ENCODE peak calls at places on chromosomes 5 and 9, in five cellular contexts. T is activated effector memory CD4-positive, alpha-beta T cell treated with anti-CD3 and anti-CD28 coated beads, Interleukin-2, amount 50 U/mL, for 16 hours; P is activated CD4-positive, alpha-beta T cell treated with anti-CD3 and anti-CD28 coated beads for 24 hours; Y is omental fat pad; G is activated CD8-positive, alpha-beta memory T cell treated with anti-CD3 and anti-CD28 coated beads for 4 hours. L is an unnamed sample.

GRCh38 chr5:148660346-148660660 is 6.0 kb upstream of the HTR4 start:
- DNase-seq in G (no peak), P (no peak), Y (no peak), T (no peak), L (no peak)

GRCh38 chr9:97758334-97758916 is 61.3 kb upstream of the XPA start:
- DNase-seq in T (no peak), G (no peak), Y (no peak), P (no peak), L (no peak)

GRCh38 chr5:7886849-7887460 is 18.0 kb downstream of the MTRR start:
- DNase-seq in P (no peak), Y (no peak), T (no peak), G (no peak), L (peak)

GRCh38 chr5:160269017-160269416 is 39.7 kb downstream of the FABP6 start:
- DNase-seq in G (no peak), Y (peak), T (no peak), P (no peak), L (no peak)

GRCh38 chr9:115170674-115171073 is 52.7 kb upstream of the TNC start:
- DNase-seq in T (no peak), Y (no peak), P (no peak), G (no peak), L (no peak)

GRCh38 chr9:101028346-101029299 is at the start of gene PLPPR1:
- DNase-seq in G (no peak), T (no peak), Y (no peak), P (no peak), L (peak)

GRCh38 chr9:97905228-97905627 is 17.1 kb downstream of the TRMO start:
- DNase-seq in P (no peak), Y (no peak), T (peak), G (no peak), L (no peak)

GRCh38 chr5:57724836-57725235 is 242.2 kb upstream of the ACTBL2 start:
- DNase-seq in Y (no peak), G (no peak), P (no peak), T (no peak), L (no peak)

GRCh38 chr5:133730866-133731265 is 118.5 kb upstream of the FSTL4 start:
- DNase-seq in G (no peak), Y (no peak), P (no peak), T (no peak), L (no peak)

GRCh38 chr9:35577486-35577885 is 27.6 kb upstream of the TESK1 start:
- DNase-seq in G (no peak), T (no peak), P (no peak), Y (no peak), L (no peak)

GRCh38 chr9:8718121-8718725 is 918.6 kb upstream of the DMAC1 start:
- DNase-seq in P (no peak), Y (no peak), G (no peak), T (no peak), L (no peak)

GRCh38 chr5:128227984-128228383 is 144.4 kb downstream of the SLC12A2 start:
- DNase-seq in T (no peak), G (no peak), P (no peak), Y (no peak), L (no peak)

GRCh38 chr9:98491778-98492177 is 217.0 kb downstream of the GABBR2 start:
- DNase-seq in G (no peak), P (no peak), T (no peak), Y (no peak), L (no peak)

GRCh38 chr9:99253772-99254431 is 31.8 kb downstream of the SEC61B start:
- DNase-seq in P (peak), G (peak), Y (no peak), T (peak), L (no peak)

GRCh38 chr9:120708526-120709224 is 5.6 kb downstream of the MEGF9 start:
- DNase-seq in G (no peak), P (no peak), T (no peak), Y (no peak), L (no peak)

GRCh38 chr5:177491429-177491945 is 5.9 kb downstream of the PDLIM7 start:
- DNase-seq in P (no peak), Y (no peak), T (peak), G (no peak), L (no peak)

GRCh38 chr5:84487963-84488362 is 103.3 kb upstream of the EDIL3 start:
- DNase-seq in P (no peak), G (no peak), T (no peak), Y (no peak), L (no peak)

GRCh38 chr5:140795259-140795641 is 598 bp downstream of the PCDHA2 start:
- DNase-seq in T (no peak), Y (no peak), P (no peak), G (no peak), L (no peak)

GRCh38 chr9:21070171-21070571 is 7.6 kb downstream of the IFNB1 start:
- DNase-seq in P (no peak), T (no peak), G (no peak), Y (no peak), L (peak)

GRCh38 chr9:4547016-4547415 is 56.7 kb downstream of the SLC1A1 start:
- DNase-seq in T (no peak), G (no peak), P (no peak), Y (no peak), L (no peak)

GRCh38 chr9:134253596-134254205 is 72.6 kb upstream of the RXRA start:
- DNase-seq in G (no peak), Y (no peak), T (no peak), P (no peak), L (no peak)